ENCODE peak calls at places on chromosomes 12 and 14, in six cellular contexts. O is iPS-NIHi11; I is OCI-LY7; U is stimulated activated CD4-positive, alpha-beta T cell treated with anti-CD3 and anti-CD28 coated beads, Interleukin-1b, Interleukin-23, amount 100 ng/mL, for 48 hours; V is HTR-8/SVneo; W is C1 segment of cervical spinal cord. Q is an unnamed sample.

GRCh38 chr14:103597623-103598372 is 31.2 kb upstream of the KLC1 start:
- DNase-seq in O (peak; percentile 49), I (no peak), U (peak; percentile 33), V (peak; percentile 97), W (no peak), Q (no peak)

GRCh38 chr12:3770891-3771290 is 18.0 kb upstream of the CRACR2A start:
- DNase-seq in O (no peak), I (no peak), U (no peak), V (no peak), W (no peak), Q (no peak)

GRCh38 chr12:3542911-3543310 is 51.9 kb downstream of the PRMT8 start:
- DNase-seq in O (no peak), I (no peak), U (no peak), V (no peak), W (no peak), Q (peak; percentile 8)

GRCh38 chr12:69440016-69440415 is 30.2 kb upstream of the FRS2 start:
- DNase-seq in O (no peak), I (no peak), U (no peak), V (no peak), W (no peak), Q (peak; percentile 43)

GRCh38 chr12:67910360-67911292 is 78.6 kb upstream of the IFNG-AS1 start:
- DNase-seq in O (no peak), I (no peak), U (no peak), V (peak; percentile 59), W (no peak), Q (no peak)

GRCh38 chr14:73261520-73262426 is 24.5 kb downstream of the PAPLN start:
- DNase-seq in O (no peak), I (no peak), U (no peak), V (no peak), W (no peak), Q (no peak)

GRCh38 chr12:30707628-30708342 is 12.1 kb upstream of the IPO8 start:
- DNase-seq in O (no peak), I (no peak), U (no peak), V (no peak), W (no peak), Q (no peak)

GRCh38 chr14:23653046-23653445 is 16.9 kb downstream of the DHRS2 start:
- DNase-seq in O (no peak), I (no peak), U (no peak), V (no peak), W (no peak), Q (no peak)

GRCh38 chr12:116863275-116863767 is 17.9 kb downstream of the HRK start:
- DNase-seq in O (peak; percentile 70), I (peak; percentile 53), U (no peak), V (no peak), W (no peak), Q (peak; percentile 41)

GRCh38 chr14:93977790-93978581 is 1.6 kb upstream of the ASB2 start:
- DNase-seq in O (no peak), I (peak; percentile 86), U (peak; percentile 88), V (no peak), W (no peak), Q (no peak)

GRCh38 chr14:94113490-94113889 is 3.0 kb downstream of the IFI27 start:
- DNase-seq in O (no peak), I (no peak), U (no peak), V (no peak), W (no peak), Q (no peak)